ENCODE peak calls at places on chromosomes 12 and 14, in five cellular contexts. E, Y, W, H and R are unnamed samples. For H3K36me3 and H3K4me1, the result is how much of the 10 kb centered on the place peaks cover.

GRCh38 chr12:55280991-55281390 is 15.4 kb downstream of the OR6C6 start:
- DNase-seq in Y (no peak), E (no peak), H (no peak), W (no peak), R (no peak)

GRCh38 chr12:62581288-62582064 is 114.8 kb downstream of the MON2 start:
- DNase-seq in Y (no peak), W (peak), H (no peak), E (no peak), R (no peak)

GRCh38 chr12:101166866-101167265 is 43.2 kb downstream of the SLC5A8 start:
- DNase-seq in H (no peak), W (no peak), E (no peak), Y (no peak), R (no peak)

GRCh38 chr14:29817767-29818166 is 109.9 kb downstream of the PRKD1 start:
- DNase-seq in E (no peak), Y (no peak), W (no peak), H (no peak), R (no peak)

GRCh38 chr14:105898482-105899010 is 372.2 kb downstream of the TMEM121 start:
- DNase-seq in E (no peak), H (no peak), W (peak), Y (no peak), R (no peak)

GRCh38 chr12:12010277-12011031 is 60.3 kb upstream of the BCL2L14 start:
- DNase-seq in E (no peak), W (peak), Y (no peak), H (no peak), R (peak)

GRCh38 chr14:51445001-51445390 is 204.9 kb downstream of the TMX1 start:
- DNase-seq in W (no peak), H (no peak), Y (no peak), E (no peak), R (no peak)

GRCh38 chr14:28101992-28102391 is 664.6 kb upstream of the FOXG1 start:
- DNase-seq in Y (no peak), H (no peak), E (no peak), W (no peak), R (no peak)

GRCh38 chr14:28763914-28764848 is 2.4 kb upstream of the FOXG1 start:
- DNase-seq in E (no peak), H (no peak), W (no peak), Y (no peak), R (no peak)

GRCh38 chr14:94066089-94066676 is 14.8 kb downstream of the DDX24 start:
- DNase-seq in W (no peak), H (no peak), Y (no peak), E (no peak), R (no peak)

GRCh38 chr14:100898935-100899840 is 4.3 kb downstream of the RTL1 start:
- DNase-seq in W (no peak), E (no peak), H (no peak), Y (peak), R (peak)

GRCh38 chr12:122486805-122487426 is 13.8 kb downstream of the ZCCHC8 start:
- DNase-seq in W (no peak), E (no peak), Y (no peak), H (no peak), R (no peak)

GRCh38 chr14:100747021-100747586 is 20.4 kb downstream of the DLK1 start:
- DNase-seq in H (no peak), W (no peak), Y (no peak), E (peak), R (peak)

GRCh38 chr12:85672436-85672835 is 163.8 kb downstream of the RASSF9 start:
- DNase-seq in E (no peak), W (no peak), H (no peak), Y (no peak), R (no peak)

GRCh38 chr14:94003397-94003796 is 6.3 kb downstream of the CCDC197 start:
- DNase-seq in W (no peak), H (no peak), E (no peak), Y (no peak), R (no peak)

GRCh38 chr14:50647282-50647681 is 20.8 kb downstream of the SAV1 start:
- DNase-seq in Y (no peak), E (no peak), H (no peak), W (no peak), R (no peak)

GRCh38 chr12:4272014-4272975 is 1.3 kb upstream of the CCND2 start:
- DNase-seq in E (peak), H (peak), W (peak), Y (peak), R (peak)

GRCh38 chr12:99137124-99137845 is 492.2 kb downstream of the APAF1 start:
- DNase-seq in W (no peak), H (no peak), Y (no peak), E (no peak), R (no peak)

GRCh38 chr14:100406505-100407131 is 83.5 kb downstream of the SLC25A47 start:
- DNase-seq in W (no peak), E (no peak), H (no peak), Y (no peak), R (no peak)

GRCh38 chr14:79011091-79011919 is 841.1 kb downstream of the NRXN3 start:
- DNase-seq in H (no peak), W (no peak), Y (no peak), E (peak), R (no peak)

GRCh38 chr14:35818346-35819115 is 7.6 kb upstream of the BRMS1L start:
- DNase-seq in W (no peak), Y (no peak), E (no peak), H (no peak), R (peak)

GRCh38 chr12:12384601-12385321 is 27.9 kb downstream of the BORCS5 start:
- DNase-seq in H (no peak), E (no peak), W (no peak), Y (no peak), R (no peak)

GRCh38 chr12:120261951-120262851 is 3.3 kb downstream of the PXN start:
- DNase-seq in H (no peak), E (no peak), W (no peak), Y (no peak), R (no peak)

GRCh38 chr12:47811581-47812484 is 7.9 kb downstream of the HDAC7 start:
- DNase-seq in Y (peak), H (peak), W (peak), E (peak), R (peak)

GRCh38 chr12:94100990-94101901 is 47.1 kb upstream of the PLXNC1 start:
- DNase-seq in H (peak), W (peak), Y (peak), E (peak), R (peak)

GRCh38 chr14:74763803-74764531 is 851 bp downstream of the YLPM1 start:
- DNase-seq in H (no peak), E (peak), Y (peak), W (no peak), R (peak)

GRCh38 chr14:55665067-55665700 is 85.2 kb downstream of the KTN1 start:
- DNase-seq in Y (no peak), H (no peak), E (no peak), W (no peak), R (no peak)

GRCh38 chr12:6938353-6939186 is 5.0 kb upstream of the RNU7-1 start:
- DNase-seq in Y (peak), H (no peak), E (peak), W (no peak), R (no peak)

GRCh38 chr12:6939187-6939540 is 4.5 kb upstream of the RNU7-1 start:
- DNase-seq in W (no peak), Y (no peak), E (no peak), H (no peak), R (no peak)

GRCh38 chr12:6936378-6936638 is 7.3 kb upstream of the RNU7-1 start:
- DNase-seq in E (no peak), Y (no peak), H (no peak), W (no peak), R (no peak)

GRCh38 chr12:6936642-6937480 is 6.8 kb upstream of the RNU7-1 start:
- DNase-seq in Y (peak), E (no peak), H (no peak), W (no peak), R (peak)

DNA sequence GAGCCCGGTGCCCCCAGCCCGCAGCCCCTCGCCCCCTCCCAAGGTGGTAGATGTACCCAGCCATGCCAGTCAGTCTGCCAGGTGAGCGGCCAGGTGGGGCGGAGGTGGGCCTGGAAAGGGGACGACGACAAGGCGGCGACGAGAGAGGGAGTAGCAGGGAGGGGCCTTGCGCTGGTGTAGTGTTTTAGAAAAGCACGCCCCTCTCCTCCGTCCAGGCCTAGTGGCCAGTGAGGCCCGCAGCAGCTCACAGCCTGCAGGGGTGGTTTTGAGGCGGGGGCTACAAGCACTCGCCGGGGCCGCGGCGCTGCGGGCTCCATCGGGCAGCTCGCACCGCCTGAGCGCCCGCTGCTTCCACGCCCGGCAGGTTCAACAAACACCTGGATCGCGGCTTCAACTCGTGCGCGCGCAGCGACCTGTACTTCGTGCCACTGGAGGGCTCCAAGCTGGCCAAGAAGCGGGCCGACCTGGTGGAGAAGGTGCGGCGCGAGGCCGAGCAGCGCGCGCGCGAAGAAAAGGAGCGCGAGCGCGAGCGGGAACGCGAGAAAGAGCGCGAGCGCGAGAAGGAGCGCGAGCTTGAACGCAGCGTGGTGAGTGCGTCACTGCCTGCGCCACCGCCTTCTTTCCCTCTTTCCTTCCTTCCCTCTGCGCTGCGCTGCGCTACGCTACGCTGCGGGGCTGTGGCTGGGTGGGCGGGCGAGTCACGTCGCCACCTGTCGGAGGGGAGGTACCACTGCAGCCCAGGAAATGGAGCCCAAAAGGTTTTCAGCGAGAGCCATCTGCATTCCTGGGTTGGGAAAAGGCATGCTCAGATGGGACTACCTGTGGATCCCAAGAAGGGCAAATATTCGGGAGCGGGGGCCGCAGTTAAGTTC is 5.9 kb upstream of the RNU7-1 start:
- DNase-seq in Y (peak), W (peak), E (peak), H (peak), R (peak)
- TF ChIP-seq POLR2A in Y (peak), W (no peak), E (peak), H (peak), R (peak)

DNA sequence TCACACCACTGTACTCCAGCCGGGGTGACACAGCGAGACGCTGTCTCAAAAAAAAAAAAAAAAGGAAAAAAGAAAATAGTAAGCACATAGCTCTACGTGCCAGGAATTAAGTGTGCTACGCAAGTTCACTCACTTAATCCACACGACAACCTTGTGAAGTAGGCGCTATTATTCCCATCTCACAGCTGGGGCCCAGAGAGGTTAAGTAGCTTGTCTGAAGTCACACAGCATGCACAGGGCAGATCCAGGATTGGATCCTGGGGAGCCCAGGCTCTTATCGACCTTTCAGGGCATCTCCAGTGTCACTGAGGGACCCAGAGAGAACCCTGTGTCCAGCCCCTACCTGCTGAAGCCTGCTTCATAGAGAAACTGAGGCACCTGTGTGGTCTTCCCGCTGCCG is 11.9 kb downstream of the DHX37 start:
- DNase-seq in E (no peak), H (no peak), Y (no peak), W (no peak), R (no peak)
- H3K36me3 ChIP-seq in E (under half), H (half or more), Y (under half), W (half or more), R (under half)

DNA sequence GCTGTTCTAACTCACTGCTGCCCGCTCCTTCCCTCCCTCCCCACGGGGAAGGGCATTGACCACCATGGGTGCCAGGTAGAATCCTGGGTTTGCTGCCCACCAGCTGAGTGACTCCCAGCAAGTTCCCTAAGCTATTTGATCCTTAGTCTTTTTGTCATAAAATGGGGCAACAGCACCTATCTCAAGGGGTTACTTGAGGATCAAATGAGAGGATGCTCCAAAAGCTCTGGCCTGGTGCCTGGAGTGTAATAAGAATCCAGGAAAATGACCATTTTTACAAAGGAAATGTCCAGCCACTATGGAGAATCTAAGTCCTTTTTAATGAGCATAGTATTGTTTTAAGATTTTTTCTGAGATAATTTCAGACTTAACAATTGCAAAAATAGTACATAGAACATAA is 61.4 kb upstream of the CMKLR1 start:
- DNase-seq in W (no peak), H (no peak), Y (no peak), E (no peak), R (no peak)
- H3K4me1 ChIP-seq in W (under half), H (under half), Y (under half), E (under half), R (under half)

DNA sequence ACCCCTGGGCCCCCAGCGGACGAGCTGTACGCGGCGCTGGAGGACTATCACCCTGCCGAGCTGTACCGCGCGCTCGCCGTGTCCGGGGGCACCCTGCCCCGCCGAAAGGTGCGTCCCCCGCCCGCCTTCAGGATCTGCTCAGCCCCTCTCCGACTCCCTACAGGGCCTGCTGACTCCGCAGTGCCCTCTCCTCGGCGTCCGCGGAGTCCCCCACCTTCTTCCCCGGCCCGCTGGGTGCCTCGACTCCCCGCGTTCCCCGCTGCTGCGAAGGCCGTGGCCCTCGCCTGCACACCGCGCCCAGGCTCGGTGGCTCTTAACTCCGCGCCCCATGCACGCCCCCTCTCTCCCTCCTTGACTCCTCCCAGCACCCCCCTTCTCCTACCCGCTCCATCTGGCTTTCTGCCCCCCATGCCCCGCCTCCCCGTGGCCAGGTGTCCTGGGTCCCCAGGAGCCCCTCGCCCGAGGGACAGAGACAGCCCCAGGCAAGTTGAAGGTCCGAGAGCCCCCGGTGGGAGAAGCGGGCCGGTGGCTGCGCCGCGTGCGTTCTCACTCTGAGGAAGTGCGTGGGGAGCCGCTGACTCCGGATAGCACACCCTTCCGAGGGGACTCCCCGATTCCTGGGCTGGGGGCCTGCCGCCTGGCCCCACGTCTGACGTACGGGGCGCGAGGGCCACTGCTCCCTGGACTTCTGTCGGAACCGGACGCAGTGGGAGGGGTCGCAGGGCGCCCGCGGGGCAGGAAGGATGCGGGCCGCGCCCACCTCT is 594 bp downstream of the TAMALIN start:
- DNase-seq in W (peak), H (no peak), E (peak), Y (peak), R (peak)
- TF ChIP-seq POLR2A in W (no peak), H (peak), E (no peak), Y (no peak), R (no peak)

DNA sequence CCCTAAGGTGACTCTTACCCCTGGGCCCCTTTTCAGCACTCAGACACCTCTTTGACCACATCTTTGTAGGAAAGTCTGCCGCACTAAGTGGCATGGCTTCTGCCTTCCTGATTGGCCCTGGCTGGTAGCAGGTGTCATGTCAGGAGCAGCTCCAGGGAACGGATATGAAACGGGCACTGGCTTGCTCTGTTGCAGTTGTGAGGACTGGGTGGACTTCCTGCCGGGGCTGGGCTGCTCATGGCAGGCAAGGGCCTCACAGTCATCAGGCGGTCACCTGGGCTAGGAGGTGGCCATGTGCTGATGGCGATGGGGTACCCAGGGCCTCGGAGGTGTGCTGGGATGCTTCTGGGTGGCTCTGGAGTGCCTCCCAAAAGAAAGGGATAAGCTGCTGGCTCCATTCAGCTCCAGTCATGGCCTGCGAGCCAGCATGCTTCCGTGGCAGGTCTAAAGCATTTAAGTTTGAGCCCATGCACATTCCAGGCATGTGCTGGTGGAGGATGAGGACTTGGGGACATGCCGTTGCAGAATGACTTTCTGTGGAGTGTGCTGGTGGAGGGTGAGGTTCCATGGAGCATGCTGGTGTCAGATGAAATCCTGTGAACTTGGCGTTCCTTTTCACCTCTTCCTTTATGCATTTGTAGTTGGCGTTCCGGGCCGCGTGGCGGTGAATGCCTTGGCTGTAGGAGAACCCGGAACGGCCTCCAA is 77.2 kb downstream of the EP400 start:
- DNase-seq in E (no peak), W (no peak), Y (no peak), H (no peak), R (no peak)
- H3K36me3 ChIP-seq in E (under half), W (half or more), Y (under half), H (half or more), R (half or more)